ENCODE peak calls at places on chromosome 2, in five cellular contexts. W is K562, C is HepG2, L is sigmoid colon, K is GM12878. D is an unnamed sample.

GRCh38 chr2:46036929-46037328 is 260.3 kb upstream of the EPAS1 start:
- DNase-seq in L (no peak), K (no peak), W (no peak), C (no peak), D (no peak)

GRCh38 chr2:128485761-128486639 is 167.3 kb upstream of the HS6ST1 start:
- DNase-seq in K (no peak), W (no peak), C (no peak), L (no peak), D (no peak)

GRCh38 chr2:172333206-172333605 is 94.2 kb upstream of the ITGA6 start:
- DNase-seq in C (no peak), L (no peak), K (no peak), W (no peak), D (no peak)

GRCh38 chr2:15354596-15355359 is 206.4 kb downstream of the NBAS start:
- DNase-seq in L (no peak), W (no peak), C (no peak), K (no peak), D (no peak)

GRCh38 chr2:168490015-168490874 is 34.2 kb downstream of the CERS6 start:
- DNase-seq in K (peak; percentile 92), W (no peak), L (no peak), C (peak; percentile 70), D (no peak)

GRCh38 chr2:201049455-201049854 is 22.0 kb downstream of the HYCC2 start:
- DNase-seq in W (no peak), C (no peak), L (no peak), K (no peak), D (no peak)

GRCh38 chr2:22355816-22356433 is 1029.1 kb upstream of the KLHL29 start:
- DNase-seq in L (peak; percentile 69), W (peak; percentile 57), K (no peak), C (peak; percentile 33), D (no peak)

GRCh38 chr2:53756644-53757043 is 11.0 kb upstream of the CHAC2 start:
- DNase-seq in C (no peak), W (no peak), K (no peak), L (no peak), D (no peak)

GRCh38 chr2:38626326-38627031 is 23.8 kb upstream of the HNRNPLL start:
- DNase-seq in K (no peak), C (no peak), L (no peak), W (no peak), D (no peak)

GRCh38 chr2:65919579-65920188 is 487.3 kb upstream of the SPRED2 start:
- DNase-seq in C (no peak), K (no peak), W (no peak), L (no peak), D (no peak)

GRCh38 chr2:233658610-233659009 is 13.1 kb upstream of the UGT1A9 start:
- DNase-seq in L (no peak), W (no peak), C (no peak), K (no peak), D (no peak)

GRCh38 chr2:24269270-24269669 is 91.1 kb downstream of the ITSN2 start:
- DNase-seq in W (no peak), L (no peak), K (no peak), C (peak; percentile 47), D (no peak)
- TF ChIP-seq POLR2A in W (no peak), L (no peak), K (no peak), C (no peak), D (no peak)

DNA sequence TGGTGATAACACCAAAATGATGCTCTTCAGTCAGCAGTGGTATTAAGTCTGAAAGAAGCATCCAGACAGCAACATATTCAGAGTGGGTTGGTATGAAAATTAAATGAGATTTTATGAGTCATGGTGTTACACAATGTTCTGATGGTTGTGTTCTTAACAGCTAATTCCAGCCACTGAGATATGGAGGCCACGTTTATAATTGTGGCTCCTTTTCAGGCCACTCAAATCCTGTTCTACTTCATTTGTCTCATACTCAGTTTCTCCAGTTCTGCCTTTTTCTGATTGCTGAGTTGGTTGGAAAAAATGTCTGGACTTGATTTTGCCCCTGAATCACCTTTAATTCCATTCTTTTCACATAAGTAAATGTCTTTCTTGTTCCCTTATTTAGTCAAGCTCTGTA is 162.7 kb upstream of the COL3A1 start:
- DNase-seq in W (no peak), K (no peak), C (no peak), L (no peak), D (no peak)
- TF ChIP-seq POLR2AphosphoS5 in W (no peak), K (no peak), C (no peak), L (no peak), D (no peak)

DNA sequence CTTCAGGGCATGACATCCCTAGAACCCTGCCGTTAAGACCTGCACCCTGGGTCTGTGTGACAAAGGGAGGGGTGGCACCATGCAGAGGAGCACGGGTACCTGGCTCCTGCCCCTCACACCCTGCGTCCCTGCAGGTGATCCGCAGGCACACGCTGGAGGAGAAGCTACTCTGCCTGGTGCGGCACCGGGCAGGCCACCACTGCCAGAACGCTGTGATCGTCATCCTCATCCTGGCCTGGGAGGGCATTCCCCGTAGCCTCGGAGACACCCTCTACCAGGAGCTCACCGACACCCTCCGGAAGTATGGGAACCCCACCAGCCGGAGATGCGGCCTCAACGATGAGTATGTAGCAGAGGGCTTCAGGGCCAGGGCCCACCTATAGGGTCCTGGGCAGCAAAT is 60.0 kb downstream of the BOLA3 start:
- DNase-seq in W (no peak), L (no peak), K (no peak), C (no peak), D (no peak)
- H3K36me3 ChIP-seq in W (peaks cover 60% of the 10 kb centered on the region), L (peaks cover 7% of the 10 kb centered on the region), K (peaks cover 56% of the 10 kb centered on the region), C (peaks cover 67% of the 10 kb centered on the region), D (peaks cover 75% of the 10 kb centered on the region)

DNA sequence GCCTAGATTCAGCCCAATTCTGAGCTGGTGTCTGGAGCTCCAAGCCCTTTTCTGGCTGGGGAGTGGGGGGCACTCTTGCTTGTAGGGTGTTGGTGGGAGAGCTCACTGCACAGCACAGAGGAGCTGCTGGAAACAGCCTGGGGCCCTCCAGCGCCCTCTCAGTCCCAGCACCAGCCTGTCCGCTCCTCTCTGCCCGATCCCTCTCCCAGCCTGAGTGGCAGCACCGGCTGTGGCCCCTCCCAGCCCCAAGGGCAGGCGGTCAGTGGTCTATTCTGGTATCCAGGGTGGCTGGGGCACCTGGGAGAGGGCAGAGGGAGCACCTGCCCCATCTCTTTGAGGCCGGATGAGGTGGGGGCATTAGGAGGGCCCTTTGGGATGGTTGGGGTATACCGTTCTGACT is 13.2 kb upstream of the DES start:
- DNase-seq in C (no peak), W (no peak), L (peak; percentile 81), K (no peak), D (no peak)
- TF ChIP-seq POLR2A in C (no peak), W (no peak), L (no peak), K (no peak), D (no peak)

GRCh38 chr2:134917958-134918517 is 584 bp upstream of the CCNT2 start:
- DNase-seq in L (no peak), C (no peak), K (peak; percentile 80), W (no peak), D (no peak)
- TF ChIP-seq POLR2AphosphoS5 in L (peak; percentile 76), C (peak; percentile 96), K (peak; percentile 89), W (peak; percentile 77), D (peak; percentile 74)

GRCh38 chr2:227360351-227360750 is 18.8 kb downstream of the TM4SF20 start:
- DNase-seq in L (no peak), W (no peak), C (no peak), K (no peak), D (no peak)
- H3K36me3 ChIP-seq in L (peaks cover 27% of the 10 kb centered on the region), W (peaks cover 31% of the 10 kb centered on the region), C (peaks cover 37% of the 10 kb centered on the region), K (peaks cover 24% of the 10 kb centered on the region), D (no peaks in the 10 kb centered on the region)

D was measured in upper lobe of left lung.